ENCODE peak calls at places on chromosomes 13 and 19, in seven cellular contexts. H is colonic mucosa; B is neural progenitor cell; I is anterior cingulate cortex; D is stimulated activated CD8-positive, alpha-beta memory T cell treated with anti-CD3 and anti-CD28 coated beads, Interleukin-4, amount 100 ng/mL, for 1 hour; Y is T-helper 9 cell; E is nephron progenitor cell. U is an unnamed sample.

GRCh38 chr19:15154002-15154612 is 46.7 kb downstream of the NOTCH3 start:
- DNase-seq in D (no peak), Y (no peak), I (no peak), E (peak; percentile 46), H (peak; percentile 50), B (peak; percentile 54), U (no peak)

GRCh38 chr19:32146664-32147063 is 198.7 kb upstream of the ZNF507 start:
- DNase-seq in Y (no peak), E (no peak), I (no peak), D (no peak), H (no peak), B (no peak), U (no peak)

GRCh38 chr13:59391696-59392095 is 772.0 kb downstream of the DIAPH3 start:
- DNase-seq in H (peak; percentile 67), Y (peak; percentile 18), D (peak; percentile 17), I (no peak), B (peak; percentile 80), E (peak; percentile 46), U (no peak)

GRCh38 chr13:102399791-102400618 is 1.8 kb downstream of the FGF14 start:
- DNase-seq in Y (no peak), H (no peak), B (peak; percentile 46), I (peak; percentile 37), E (peak; percentile 62), D (no peak), U (no peak)

GRCh38 chr13:59677966-59678814 is 485.5 kb downstream of the DIAPH3 start:
- DNase-seq in B (peak; percentile 65), Y (no peak), H (no peak), E (no peak), I (no peak), D (no peak), U (no peak)

GRCh38 chr19:38304866-38305429 is 897 bp downstream of the C19orf33 start:
- DNase-seq in D (no peak), H (peak; percentile 96), E (peak; percentile 75), B (peak; percentile 96), I (no peak), Y (no peak), U (no peak)

GRCh38 chr13:41059466-41059865 is 1.8 kb upstream of the WBP4 start:
- DNase-seq in Y (no peak), I (no peak), H (no peak), E (no peak), D (no peak), B (no peak), U (no peak)

GRCh38 chr19:3822683-3823344 is 36.6 kb upstream of the MATK start:
- DNase-seq in D (no peak), E (no peak), Y (no peak), I (no peak), B (no peak), H (no peak), U (no peak)

GRCh38 chr19:16661480-16662034 is 618 bp downstream of the TMEM38A start:
- DNase-seq in D (no peak), Y (peak; percentile 5), E (peak; percentile 41), B (peak; percentile 16), I (peak; percentile 30), H (peak; percentile 41), U (peak; percentile 23)

GRCh38 chr19:50851620-50852019 is 3.1 kb upstream of the KLK3 start:
- DNase-seq in Y (no peak), B (no peak), I (no peak), H (no peak), E (no peak), D (no peak), U (no peak)